ENCODE peak calls at places on chromosomes 6 and 20, in nine cellular contexts. U is tibial artery, I is suprapubic skin, T is mucosa of descending colon, B is heart right ventricle, O is right lobe of liver, Z is psoas muscle, X is BE2C, Q is sigmoid colon. M is an unnamed sample.

GRCh38 chr6:154039231-154039842 is at the start of gene OPRM1:
- DNase-seq in U (no peak), I (no peak), T (peak; percentile 9), B (peak; percentile 10), O (peak; percentile 35), Z (peak; percentile 27), X (peak; percentile 63), Q (peak; percentile 62), M (no peak)

GRCh38 chr20:10965936-10966470 is 292.2 kb upstream of the JAG1 start:
- DNase-seq in U (no peak), I (no peak), T (peak; percentile 30), B (no peak), O (no peak), Z (no peak), X (no peak), Q (no peak), M (no peak)

GRCh38 chr6:75196051-75196743 is 9.7 kb downstream of the COL12A1 start:
- DNase-seq in U (no peak), I (no peak), T (no peak), B (no peak), O (no peak), Z (no peak), X (no peak), Q (no peak), M (no peak)

GRCh38 chr20:6660441-6660840 is 107.0 kb upstream of the BMP2 start:
- DNase-seq in U (no peak), I (no peak), T (peak; percentile 86), B (no peak), O (no peak), Z (no peak), X (no peak), Q (no peak), M (no peak)

GRCh38 chr6:124964764-124965105 is 2.5 kb downstream of the RNF217 start:
- DNase-seq in U (no peak), I (no peak), T (no peak), B (no peak), O (no peak), Z (no peak), X (no peak), Q (no peak), M (no peak)

GRCh38 chr20:64055893-64056638 is 6.6 kb upstream of the SOX18 start:
- DNase-seq in U (no peak), I (no peak), T (no peak), B (peak; percentile 87), O (peak; percentile 78), Z (peak; percentile 75), X (peak; percentile 87), Q (no peak), M (no peak)

GRCh38 chr6:156651438-156651837 is 125.7 kb upstream of the ARID1B start:
- DNase-seq in U (no peak), I (no peak), T (no peak), B (no peak), O (no peak), Z (no peak), X (no peak), Q (no peak), M (no peak)

GRCh38 chr6:158409451-158409850 is 97.2 kb downstream of the TULP4 start:
- DNase-seq in U (no peak), I (no peak), T (no peak), B (peak; percentile 14), O (no peak), Z (no peak), X (no peak), Q (no peak), M (no peak)

GRCh38 chr6:16754274-16754673 is 7.0 kb downstream of the ATXN1 start:
- DNase-seq in U (no peak), I (no peak), T (no peak), B (no peak), O (no peak), Z (no peak), X (no peak), Q (no peak), M (no peak)

GRCh38 chr20:3323398-3323797 is 84.1 kb downstream of the DNAAF9 start:
- DNase-seq in U (peak; percentile 30), I (no peak), T (no peak), B (no peak), O (no peak), Z (no peak), X (no peak), Q (no peak), M (no peak)

GRCh38 chr6:5141046-5141445 is 55.9 kb downstream of the PPP1R3G start:
- DNase-seq in U (no peak), I (no peak), T (no peak), B (no peak), O (no peak), Z (no peak), X (no peak), Q (no peak), M (peak; percentile 30)

GRCh38 chr6:109465772-109466171 is 10.2 kb upstream of the MICAL1 start:
- DNase-seq in U (no peak), I (no peak), T (no peak), B (no peak), O (no peak), Z (no peak), X (no peak), Q (no peak), M (no peak)

GRCh38 chr6:29968130-29968529 is 25.8 kb downstream of the HLA-A start:
- DNase-seq in U (no peak), I (no peak), T (no peak), B (no peak), O (no peak), Z (no peak), X (no peak), Q (no peak), M (no peak)

GRCh38 chr20:38134427-38135281 is 30.4 kb downstream of the TGM2 start:
- DNase-seq in U (no peak), I (no peak), T (no peak), B (no peak), O (no peak), Z (peak; percentile 51), X (no peak), Q (peak; percentile 51), M (no peak)

GRCh38 chr6:34095136-34095505 is 50.8 kb downstream of the GRM4 start:
- DNase-seq in U (no peak), I (no peak), T (no peak), B (no peak), O (no peak), Z (no peak), X (no peak), Q (no peak), M (no peak)
- H3K4me1 ChIP-seq in U (no peaks in the 10 kb centered on the region), I (peaks cover 6% of the 10 kb centered on the region), T (no peaks in the 10 kb centered on the region), B (no peaks in the 10 kb centered on the region), O (no peaks in the 10 kb centered on the region), Z (no peaks in the 10 kb centered on the region), X (no peaks in the 10 kb centered on the region), Q (no peaks in the 10 kb centered on the region), M (no peaks in the 10 kb centered on the region)

GRCh38 chr6:134345780-134346179 is 27.9 kb upstream of the SGK1 start:
- DNase-seq in U (peak; percentile 30), I (no peak), T (no peak), B (peak; percentile 71), O (no peak), Z (no peak), X (no peak), Q (no peak), M (peak; percentile 63)

GRCh38 chr6:134342211-134342610 is 24.3 kb upstream of the SGK1 start:
- DNase-seq in U (no peak), I (no peak), T (no peak), B (peak; percentile 85), O (no peak), Z (peak; percentile 69), X (no peak), Q (no peak), M (peak; percentile 70)

GRCh38 chr6:134340574-134340973 is 22.7 kb upstream of the SGK1 start:
- DNase-seq in U (no peak), I (no peak), T (no peak), B (no peak), O (no peak), Z (no peak), X (no peak), Q (no peak), M (no peak)

GRCh38 chr6:134339216-134339615 is 21.3 kb upstream of the SGK1 start:
- DNase-seq in U (no peak), I (no peak), T (no peak), B (no peak), O (no peak), Z (no peak), X (no peak), Q (no peak), M (no peak)

GRCh38 chr6:134342972-134343371 is 25.1 kb upstream of the SGK1 start:
- DNase-seq in U (no peak), I (no peak), T (no peak), B (peak; percentile 67), O (no peak), Z (no peak), X (no peak), Q (no peak), M (no peak)
- TF ChIP-seq CTCF in U (no peak), I (no peak), T (no peak), B (no peak), O (no peak), Z (no peak), X (no peak), Q (no peak), M (no peak)

DNA sequence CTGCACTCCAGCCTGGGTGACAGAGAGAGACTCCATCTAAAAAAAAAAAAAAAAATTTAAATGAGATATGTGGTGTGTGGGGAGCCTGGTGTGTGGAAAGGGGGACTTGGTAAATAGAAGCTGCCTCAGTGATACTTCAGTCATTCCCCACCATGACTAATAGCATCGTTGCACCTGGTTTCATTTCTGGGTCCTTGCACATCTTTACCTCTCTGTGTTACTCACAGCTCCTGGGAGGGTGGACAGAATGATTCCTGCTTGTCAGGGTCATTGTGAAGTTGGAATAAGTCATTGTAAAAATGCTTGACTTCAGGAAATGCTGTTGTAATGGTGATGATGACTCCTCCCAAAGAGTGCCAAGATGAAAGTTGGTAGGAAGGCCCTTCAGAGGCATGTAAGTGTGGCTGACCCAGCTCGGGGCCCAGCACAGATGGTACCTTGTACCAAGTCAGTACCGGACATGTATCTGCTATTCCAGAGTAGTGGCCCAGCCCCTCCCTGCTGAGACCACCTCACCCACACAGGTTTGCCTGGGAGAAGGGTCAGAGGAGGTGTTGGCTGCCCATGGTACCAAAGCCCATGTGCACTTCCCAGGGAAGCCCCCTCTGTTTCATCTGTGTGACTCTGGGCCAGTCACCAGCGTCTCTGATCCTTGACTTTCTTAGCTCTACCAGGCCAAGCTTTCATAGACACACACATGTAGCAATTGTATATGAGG is 48.4 kb downstream of the PLAGL2 start:
- DNase-seq in U (no peak), I (peak; percentile 10), T (no peak), B (no peak), O (no peak), Z (no peak), X (no peak), Q (peak; percentile 28), M (no peak)
- H3K36me3 ChIP-seq in U (peaks cover 88% of the 10 kb centered on the region), I (peaks cover 70% of the 10 kb centered on the region), T (peaks cover 5% of the 10 kb centered on the region), B (peaks cover 91% of the 10 kb centered on the region), O (peaks cover 43% of the 10 kb centered on the region), Z (peaks cover 3% of the 10 kb centered on the region), X (peaks cover 61% of the 10 kb centered on the region), Q (peaks cover 32% of the 10 kb centered on the region), M (peaks cover 75% of the 10 kb centered on the region)

DNA sequence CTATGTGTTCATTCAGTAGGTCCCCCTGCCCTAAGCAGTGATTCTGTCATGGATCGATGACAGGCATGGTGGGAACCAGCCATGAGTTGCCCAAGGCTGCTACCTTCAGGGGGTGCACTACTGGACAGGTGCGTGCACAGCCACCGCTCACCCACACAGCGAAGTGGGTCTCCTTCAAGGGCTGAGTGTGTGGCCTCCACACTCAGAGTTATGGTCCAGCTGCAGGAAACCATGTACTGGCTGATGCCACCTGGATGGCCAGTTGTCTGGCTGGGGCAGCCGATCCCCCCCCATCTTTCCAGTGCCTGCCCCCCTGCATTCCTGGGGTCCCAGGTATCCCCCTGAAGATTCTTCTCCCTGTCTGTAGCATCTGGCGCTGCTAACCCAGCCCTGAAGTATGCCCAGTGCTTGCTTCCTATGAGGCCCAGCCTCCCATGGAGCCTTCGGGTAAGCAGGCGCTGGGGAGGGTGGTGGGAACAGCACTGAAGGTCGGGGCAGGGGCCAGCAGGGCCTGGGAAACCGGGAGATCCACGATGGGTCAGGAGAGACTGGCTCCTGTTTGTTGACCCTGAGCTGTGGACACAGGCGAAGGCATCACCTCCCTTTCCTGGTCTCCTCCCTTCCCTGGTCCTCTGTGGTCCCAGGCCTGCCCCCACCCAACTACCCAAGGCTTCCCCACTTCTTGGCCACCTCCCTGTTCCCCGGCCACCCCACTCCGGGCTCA is 106.0 kb downstream of the VEGFA start:
- DNase-seq in U (no peak), I (no peak), T (no peak), B (no peak), O (no peak), Z (no peak), X (no peak), Q (no peak), M (no peak)
- H3K4me1 ChIP-seq in U (no peaks in the 10 kb centered on the region), I (peaks cover 10% of the 10 kb centered on the region), T (no peaks in the 10 kb centered on the region), B (peaks cover 13% of the 10 kb centered on the region), O (no peaks in the 10 kb centered on the region), Z (no peaks in the 10 kb centered on the region), X (peaks cover 22% of the 10 kb centered on the region), Q (no peaks in the 10 kb centered on the region), M (no peaks in the 10 kb centered on the region)

M was measured in right atrium auricular region.